ENCODE peak calls at places on chromosomes 2 and 18, in four cellular contexts. One of them, this sample, is unnamed.

GRCh38 chr2:64036343-64036742 is 17.1 kb upstream of the VPS54 start:
- DNase-seq in HFFc6: peak; percentile 73
- DNase-seq in non-pigmented ciliary epithelial cell: peak; percentile 59
- DNase-seq in left colon: no peak
- DNase-seq in this sample: no peak

GRCh38 chr2:175181877-175182308 is 383 bp upstream of the ATP5MC3 start:
- DNase-seq in HFFc6: no peak
- DNase-seq in non-pigmented ciliary epithelial cell: no peak
- DNase-seq in left colon: no peak
- DNase-seq in this sample: no peak

GRCh38 chr2:148640767-148641166 is 3.8 kb upstream of the EPC2 start:
- DNase-seq in HFFc6: peak; percentile 40
- DNase-seq in non-pigmented ciliary epithelial cell: no peak
- DNase-seq in left colon: no peak
- DNase-seq in this sample: no peak

GRCh38 chr18:56516769-56517168 is 121.6 kb downstream of the TXNL1 start:
- DNase-seq in HFFc6: peak; percentile 71
- DNase-seq in non-pigmented ciliary epithelial cell: no peak
- DNase-seq in left colon: no peak
- DNase-seq in this sample: no peak

GRCh38 chr2:64976276-64976675 is 12.9 kb upstream of the SLC1A4 start:
- DNase-seq in HFFc6: no peak
- DNase-seq in non-pigmented ciliary epithelial cell: no peak
- DNase-seq in left colon: no peak
- DNase-seq in this sample: no peak

GRCh38 chr2:241074065-241074818 is 27.8 kb downstream of the MTERF4 start:
- DNase-seq in HFFc6: no peak
- DNase-seq in non-pigmented ciliary epithelial cell: no peak
- DNase-seq in left colon: no peak
- DNase-seq in this sample: no peak

GRCh38 chr18:21669736-21670135 is 34.8 kb downstream of the ABHD3 start:
- DNase-seq in HFFc6: no peak
- DNase-seq in non-pigmented ciliary epithelial cell: no peak
- DNase-seq in left colon: peak; percentile 79
- DNase-seq in this sample: no peak

GRCh38 chr2:88212251-88212790 is 42.2 kb downstream of the THNSL2 start:
- DNase-seq in HFFc6: peak; percentile 4
- DNase-seq in non-pigmented ciliary epithelial cell: no peak
- DNase-seq in left colon: no peak
- DNase-seq in this sample: no peak

GRCh38 chr2:201320701-201321100 is 36.4 kb downstream of the FLACC1 start:
- DNase-seq in HFFc6: no peak
- DNase-seq in non-pigmented ciliary epithelial cell: no peak
- DNase-seq in left colon: no peak
- DNase-seq in this sample: no peak

GRCh38 chr2:150508497-150509137 is 21.1 kb upstream of the RND3 start:
- DNase-seq in HFFc6: no peak
- DNase-seq in non-pigmented ciliary epithelial cell: no peak
- DNase-seq in left colon: no peak
- DNase-seq in this sample: no peak

GRCh38 chr2:37378411-37378810 is 34.0 kb downstream of the QPCT start:
- DNase-seq in HFFc6: peak; percentile 81
- DNase-seq in non-pigmented ciliary epithelial cell: peak; percentile 74
- DNase-seq in left colon: no peak
- DNase-seq in this sample: no peak

GRCh38 chr2:241773511-241774418 is 2.9 kb upstream of the GAL3ST2 start:
- DNase-seq in HFFc6: no peak
- DNase-seq in non-pigmented ciliary epithelial cell: no peak
- DNase-seq in left colon: peak; percentile 92
- DNase-seq in this sample: no peak

GRCh38 chr2:105468655-105469042 is 69.8 kb upstream of the FHL2 start:
- DNase-seq in HFFc6: no peak
- DNase-seq in non-pigmented ciliary epithelial cell: no peak
- DNase-seq in left colon: no peak
- DNase-seq in this sample: no peak

This sample was measured in AG04449.